ENCODE peak calls at places on chromosomes 1 and 21, in four cellular contexts. L is GM23248; Y is left lung; F is CD4-positive, CD25-positive, alpha-beta regulatory T cell. O is an unnamed sample. For H3K27me3, the result is how much of the 10 kb centered on the place peaks cover.

GRCh38 chr1:30599721-30600120 is 123.7 kb downstream of the MATN1 start:
- DNase-seq in L (no peak), Y (no peak), F (no peak), O (no peak)

GRCh38 chr1:234986750-234987414 is 141.8 kb downstream of the TOMM20 start:
- DNase-seq in L (no peak), Y (no peak), F (no peak), O (no peak)

GRCh38 chr1:18288609-18289219 is 181.1 kb downstream of the IGSF21 start:
- DNase-seq in L (no peak), Y (no peak), F (no peak), O (no peak)

GRCh38 chr21:25691931-25692330 is 42.8 kb downstream of the ATP5PF start:
- DNase-seq in L (no peak), F (no peak), Y (no peak), O (no peak)

GRCh38 chr1:183198463-183198862 is 12.4 kb downstream of the LAMC2 start:
- DNase-seq in F (no peak), Y (no peak), L (peak), O (peak)

GRCh38 chr1:64986903-64987871 is 20.8 kb upstream of the JAK1 start:
- DNase-seq in Y (no peak), F (no peak), L (no peak), O (peak)

GRCh38 chr1:119987689-119988088 is 81.8 kb downstream of the NOTCH2 start:
- DNase-seq in Y (no peak), L (no peak), F (peak), O (no peak)

GRCh38 chr1:119626841-119627240 is 21.2 kb downstream of the ZNF697 start:
- DNase-seq in F (no peak), Y (no peak), L (peak), O (no peak)

GRCh38 chr21:38505654-38506523 is 7.6 kb upstream of the ERG start:
- DNase-seq in L (peak), F (peak), Y (no peak), O (peak)

GRCh38 chr21:25507522-25507921 is 99.8 kb downstream of the MRPL39 start:
- DNase-seq in Y (no peak), L (peak), F (peak), O (peak)

DNA sequence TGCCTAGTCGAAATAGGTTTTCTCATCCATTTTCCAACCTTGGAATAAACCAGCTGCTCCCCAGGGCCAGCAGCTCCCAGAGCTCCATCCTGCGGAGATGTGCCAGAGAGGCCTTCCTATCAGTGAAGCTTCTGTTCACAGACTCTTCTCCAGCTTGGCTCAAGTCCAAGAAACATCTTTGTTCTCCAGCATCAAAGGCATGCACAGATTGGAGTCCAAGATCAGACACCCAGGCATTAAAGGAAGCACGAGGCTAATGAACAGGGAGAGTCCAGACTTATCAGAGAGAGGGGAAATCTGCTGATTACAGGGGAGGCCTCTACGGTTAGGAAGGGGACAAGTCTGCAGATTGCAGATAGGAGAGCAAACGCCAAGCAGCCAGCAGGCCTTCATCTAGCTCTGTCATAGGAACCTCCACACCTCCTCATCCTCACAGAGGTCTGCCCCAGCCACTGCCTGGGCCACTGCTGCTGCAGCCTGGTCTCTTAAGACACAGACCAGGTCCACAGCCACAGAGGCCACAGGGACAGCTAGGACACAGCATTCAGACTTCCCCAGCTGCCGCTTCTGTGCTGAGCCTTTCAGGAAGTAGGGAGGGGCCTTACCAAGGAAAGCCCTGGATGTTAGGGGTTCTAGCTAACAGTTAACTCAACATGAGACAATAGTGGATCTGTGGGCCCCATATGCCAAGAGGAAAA is 3.4 kb downstream of the PRR9 start:
- DNase-seq in Y (no peak), F (no peak), L (no peak), O (no peak)
- H3K27me3 ChIP-seq in Y (under half), F (under half), L (under half), O (under half)

DNA sequence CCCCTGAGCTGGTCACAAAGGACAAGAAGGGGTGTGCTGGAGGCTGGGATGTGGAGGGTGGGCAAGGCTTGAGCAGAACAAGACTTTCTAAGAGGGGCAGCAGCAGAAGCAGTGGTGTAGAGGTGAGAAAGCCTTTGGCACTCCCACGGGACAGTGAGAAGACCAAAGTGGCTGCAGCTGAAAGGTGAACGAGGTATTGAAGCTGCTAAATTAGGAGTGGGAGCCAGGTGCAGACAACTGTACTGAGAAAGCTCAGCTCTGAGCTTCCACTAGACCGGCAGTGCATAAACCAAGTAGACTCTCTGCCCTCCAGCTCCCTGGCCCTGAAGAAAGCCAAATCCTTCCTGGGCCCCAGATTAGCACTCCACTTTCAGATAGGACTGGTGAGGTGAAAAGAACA is 93.0 kb downstream of the VWA5B1 start:
- DNase-seq in F (no peak), L (no peak), Y (no peak), O (no peak)
- H3K27me3 ChIP-seq in F (under half), L (half or more), Y (half or more), O (under half)

GRCh38 chr1:1876335-1876935 is 14.5 kb downstream of the GNB1 start:
- DNase-seq in F (no peak), L (peak), Y (no peak), O (no peak)

GRCh38 chr1:1872329-1872994 is 18.4 kb downstream of the GNB1 start:
- DNase-seq in F (no peak), L (no peak), Y (no peak), O (no peak)

GRCh38 chr1:1873186-1873585 is 17.7 kb downstream of the GNB1 start:
- DNase-seq in Y (no peak), F (no peak), L (no peak), O (no peak)

GRCh38 chr1:1875932-1876331 is 15.0 kb downstream of the GNB1 start:
- DNase-seq in F (peak), Y (no peak), L (peak), O (no peak)

DNA sequence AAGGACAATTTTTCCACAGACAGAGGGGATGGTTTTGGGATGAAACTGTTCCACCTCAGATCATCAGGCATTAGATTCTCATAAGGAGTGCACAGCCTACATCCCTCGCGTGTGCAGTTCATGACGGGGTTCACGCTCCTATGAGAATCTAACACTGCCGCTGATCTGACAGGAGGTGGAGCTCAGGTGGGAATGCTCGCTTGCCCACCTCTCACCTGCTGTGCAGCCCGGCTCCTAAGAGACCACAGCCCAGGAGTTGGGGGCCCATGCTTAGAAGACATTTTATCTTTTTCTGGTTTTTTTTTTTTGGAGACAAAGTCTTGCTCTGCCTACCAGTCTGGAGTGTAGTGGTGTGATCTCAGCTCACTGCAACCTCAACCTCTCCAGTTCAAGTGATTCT is 16.0 kb downstream of the GNB1 start:
- DNase-seq in F (no peak), Y (no peak), L (no peak), O (no peak)
- H3K27me3 ChIP-seq in F (under half), Y (under half), L (under half), O (under half)

DNA sequence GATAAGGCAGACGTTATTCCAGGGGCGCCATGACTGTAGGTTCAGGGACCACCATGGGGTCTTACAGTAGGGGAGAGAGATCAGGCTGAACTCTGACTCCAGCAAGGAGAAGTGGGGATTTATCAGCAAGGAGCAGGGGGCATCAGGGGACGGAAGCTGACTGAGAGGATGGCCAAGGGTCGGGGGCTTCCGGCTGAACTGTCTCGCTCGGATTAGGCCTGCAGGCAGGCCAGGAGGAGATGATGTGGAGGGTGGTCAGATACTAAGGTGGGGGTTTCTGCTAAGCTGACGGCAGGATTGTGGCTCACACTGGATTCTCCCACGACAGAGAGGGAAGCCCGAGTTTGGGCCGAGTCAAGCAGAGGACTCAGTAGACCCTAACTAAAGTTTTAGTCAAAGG is 186.9 kb upstream of the VAMP3 start:
- DNase-seq in F (no peak), Y (peak), L (no peak), O (no peak)
- H3K27me3 ChIP-seq in F (under half), Y (under half), L (under half), O (under half)

GRCh38 chr1:12610305-12610935 is 7.6 kb downstream of the DHRS3 start:
- DNase-seq in L (peak), Y (no peak), F (no peak), O (peak)
- H3K27me3 ChIP-seq in L (under half), Y (under half), F (under half), O (under half)